ENCODE peak calls at places on chromosomes 13 and 19, in five cellular contexts. A, L, Z, V and G are unnamed samples.

GRCh38 chr19:33301011-33301899 is 1.1 kb downstream of the CEBPA start:
- DNase-seq in L (peak; percentile 40), A (no peak), V (no peak), Z (no peak), G (no peak)

GRCh38 chr19:2497186-2497585 is 21.3 kb downstream of the GADD45B start:
- DNase-seq in V (no peak), L (no peak), A (no peak), Z (no peak), G (no peak)

GRCh38 chr19:3512562-3512961 is 6.5 kb downstream of the FZR1 start:
- DNase-seq in V (no peak), A (no peak), Z (no peak), L (no peak), G (no peak)

GRCh38 chr13:43058318-43058674 is 34.9 kb downstream of the DNAJC15 start:
- DNase-seq in V (peak; percentile 90), A (peak; percentile 83), Z (no peak), L (no peak), G (no peak)

GRCh38 chr19:53102701-53103140 is 501 bp downstream of the ZNF160 start:
- DNase-seq in Z (no peak), A (peak; percentile 20), L (peak; percentile 61), V (peak; percentile 38), G (no peak)

GRCh38 chr13:53216767-53217166 is 188.2 kb downstream of the OLFM4 start:
- DNase-seq in Z (no peak), L (no peak), A (no peak), V (no peak), G (no peak)

GRCh38 chr19:16078311-16078758 is 2.0 kb downstream of the TPM4 start:
- DNase-seq in A (no peak), L (peak; percentile 29), Z (peak; percentile 78), V (no peak), G (peak; percentile 91)

GRCh38 chr19:13959962-13960862 is 7.9 kb downstream of the DCAF15 start:
- DNase-seq in A (no peak), Z (no peak), L (no peak), V (no peak), G (no peak)

GRCh38 chr19:48873476-48874308 is 1.5 kb downstream of the PPP1R15A start:
- DNase-seq in L (no peak), A (no peak), Z (no peak), V (no peak), G (no peak)

DNA sequence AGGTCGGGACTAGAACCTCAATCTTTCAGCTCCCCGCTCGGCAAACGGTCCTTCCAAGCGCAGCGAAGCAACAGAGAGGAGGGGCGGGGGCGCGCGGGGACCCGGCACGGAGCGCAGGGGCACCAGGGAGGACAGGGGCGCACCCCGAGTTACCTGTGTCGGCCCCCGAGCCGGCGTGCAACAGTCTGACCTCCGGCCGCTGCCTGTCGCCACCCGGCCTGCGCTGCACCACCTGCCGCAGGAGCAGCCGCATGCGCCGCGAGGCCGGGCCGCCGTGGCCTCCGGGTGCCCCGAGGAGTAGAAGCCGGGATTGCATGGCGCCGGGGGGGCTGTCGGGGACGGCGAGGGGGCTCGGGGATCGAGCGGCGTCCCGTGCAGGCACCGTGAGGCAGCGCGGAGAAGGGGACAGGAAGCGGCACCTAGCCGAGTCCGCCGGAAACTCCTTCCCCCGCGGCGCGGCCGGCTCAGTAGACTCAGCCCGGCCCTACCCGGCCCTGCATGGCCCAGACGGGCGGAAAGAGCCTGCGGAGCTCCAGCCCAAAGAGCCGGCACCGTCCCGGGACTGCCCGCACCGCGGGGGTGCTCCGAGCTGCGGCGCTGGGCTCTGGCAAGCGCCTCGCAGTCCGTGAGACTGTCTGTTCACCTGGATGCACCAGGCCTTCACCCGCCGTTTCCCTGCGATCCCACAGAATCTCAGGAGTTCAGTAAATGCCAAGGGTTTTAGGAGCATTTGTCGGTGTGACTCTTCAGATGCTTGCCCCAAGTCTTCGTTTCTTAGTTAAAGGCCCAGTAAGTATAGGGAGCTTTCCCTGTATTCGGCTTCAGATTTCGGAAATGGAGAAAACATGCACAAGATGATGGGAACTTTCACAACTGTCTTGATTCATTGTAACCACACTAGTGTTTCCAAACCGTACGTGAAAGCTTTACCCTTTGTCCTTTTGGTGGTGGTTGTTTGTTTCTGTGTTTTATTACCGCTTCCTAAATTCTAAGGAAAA is at the start of gene VWA8:
- DNase-seq in A (peak; percentile 72), L (peak; percentile 82), Z (peak; percentile 88), V (no peak), G (peak; percentile 94)
- TF ChIP-seq CTCF in A (no peak), L (no peak), Z (no peak), V (no peak), G (no peak)

GRCh38 chr19:56837892-56838679 is 2.4 kb downstream of the PEG3 start:
- DNase-seq in L (no peak), A (no peak), Z (peak; percentile 83), V (no peak), G (no peak)
- TF ChIP-seq CTCF in L (peak; percentile 38), A (no peak), Z (peak; percentile 46), V (no peak), G (peak; percentile 37)

GRCh38 chr13:59771272-59771671 is 392.5 kb downstream of the DIAPH3 start:
- DNase-seq in Z (no peak), V (no peak), L (peak; percentile 38), A (peak; percentile 8), G (no peak)
- TF ChIP-seq CTCF in Z (peak; percentile 33), V (peak; percentile 57), L (peak; percentile 70), A (peak; percentile 52), G (peak; percentile 61)

DNA sequence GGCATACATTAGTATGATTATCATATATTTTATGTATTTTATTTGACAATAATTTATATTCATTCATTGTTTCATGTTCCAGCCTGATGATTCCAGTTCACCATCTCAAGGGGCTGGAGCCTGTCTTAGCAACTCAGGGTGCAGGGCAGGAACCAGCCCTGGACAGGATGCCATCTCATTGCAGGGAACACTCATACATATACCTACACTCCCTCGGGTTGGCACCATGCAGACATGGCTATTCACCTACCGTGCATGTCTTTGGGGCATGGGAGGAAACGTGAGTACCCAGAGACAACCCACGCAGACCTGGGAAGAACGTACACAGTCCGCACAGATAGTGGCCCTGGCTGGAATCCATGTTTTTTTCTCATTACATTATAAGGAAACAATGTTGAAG is 151.0 kb upstream of the ZNF536 start:
- DNase-seq in L (no peak), Z (peak; percentile 50), A (no peak), V (no peak), G (no peak)
- TF ChIP-seq CTCF in L (no peak), Z (no peak), A (no peak), V (no peak), G (no peak)

DNA sequence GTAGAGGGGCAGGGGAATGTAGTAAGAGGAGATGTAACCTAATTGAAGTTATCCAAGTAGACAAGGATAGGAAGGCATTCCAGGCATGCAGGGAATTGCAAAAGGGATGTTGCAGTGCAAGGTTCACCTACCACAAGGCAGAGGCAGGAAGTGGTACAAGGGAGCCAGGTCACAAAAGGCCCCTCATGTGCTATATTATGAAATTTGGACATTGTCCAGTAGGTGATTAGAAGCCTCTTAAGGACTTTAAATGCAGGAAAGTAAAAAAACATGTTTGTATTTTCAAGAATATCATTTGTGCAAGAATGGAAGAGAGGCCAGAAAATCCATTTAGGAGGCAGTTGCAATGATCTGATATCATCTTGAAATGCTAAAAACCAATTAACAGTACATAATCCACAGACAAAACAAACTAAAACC is 111.4 kb downstream of the FRY start:
- DNase-seq in A (no peak), V (peak; percentile 59), L (peak; percentile 26), Z (no peak), G (no peak)
- TF ChIP-seq CTCF in A (no peak), V (no peak), L (no peak), Z (no peak), G (no peak)

DNA sequence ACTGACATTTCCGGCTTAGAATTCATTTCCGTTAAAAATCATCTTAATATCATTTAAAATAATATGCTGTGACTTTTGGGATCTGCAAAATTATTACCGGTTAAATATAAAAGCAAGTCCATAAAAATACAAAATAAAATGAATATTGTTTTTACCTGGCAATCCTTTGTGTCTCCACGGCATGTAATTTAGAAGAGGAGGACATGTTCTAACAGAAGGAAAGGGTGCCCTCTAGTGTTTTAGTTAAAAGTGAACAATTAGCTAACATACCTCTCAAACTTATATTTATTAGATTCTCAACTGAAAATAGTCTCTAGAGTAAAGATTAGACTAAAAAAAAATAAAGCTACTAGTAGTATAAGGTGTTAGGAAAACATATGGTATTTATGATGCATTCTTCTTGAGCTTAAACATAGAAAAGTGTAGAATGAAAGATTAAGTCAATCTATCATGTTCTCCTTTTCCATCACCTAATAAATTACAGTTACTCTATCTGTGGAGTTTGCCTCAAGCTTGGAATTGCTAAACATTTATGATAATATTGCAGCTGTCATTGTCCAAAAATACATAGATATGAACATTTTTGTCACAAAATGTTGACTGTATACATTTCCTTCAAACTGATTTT is 676.7 kb upstream of the SPRY2 start:
- DNase-seq in V (no peak), Z (no peak), L (peak; percentile 67), A (peak; percentile 26), G (no peak)
- TF ChIP-seq CTCF in V (peak; percentile 70), Z (peak; percentile 28), L (peak; percentile 51), A (peak; percentile 65), G (peak; percentile 33)

GRCh38 chr13:71254384-71254783 is 612.6 kb downstream of the DACH1 start:
- DNase-seq in Z (no peak), A (no peak), L (no peak), V (no peak), G (no peak)
- TF ChIP-seq CTCF in Z (no peak), A (no peak), L (no peak), V (no peak), G (no peak)

GRCh38 chr19:18339703-18340102 is 695 bp upstream of the PGPEP1 start:
- DNase-seq in A (no peak), L (no peak), V (peak; percentile 45), Z (no peak), G (no peak)

GRCh38 chr19:18338471-18339001 is 1.9 kb upstream of the PGPEP1 start:
- DNase-seq in A (no peak), V (no peak), L (no peak), Z (no peak), G (no peak)

GRCh38 chr19:18340990-18341868 is 831 bp downstream of the PGPEP1 start:
- DNase-seq in V (peak; percentile 54), L (peak; percentile 29), Z (no peak), A (no peak), G (no peak)

GRCh38 chr19:18342090-18342632 is 1.8 kb downstream of the PGPEP1 start:
- DNase-seq in Z (no peak), A (no peak), L (no peak), V (no peak), G (no peak)

GRCh38 chr19:18340237-18340989 is at the start of gene PGPEP1:
- DNase-seq in L (peak; percentile 77), V (peak; percentile 46), A (peak; percentile 67), Z (peak; percentile 83), G (no peak)
- TF ChIP-seq CTCF in L (no peak), V (no peak), A (no peak), Z (no peak), G (peak; percentile 10)